ENCODE peak calls at places on chromosomes 11 and 22, in seven cellular contexts. Y is IMR-90, V is mesendoderm, I is H1, B is mesenchymal stem cell, Z is neuronal stem cell, T is trophoblast cell. E is an unnamed sample.

GRCh38 chr22:19292262-19293230 is 1.0 kb upstream of the CLTCL1 start:
- DNase-seq in T (peak; percentile 16), Z (no peak), B (no peak), V (no peak), Y (no peak), I (no peak), E (peak; percentile 31)

GRCh38 chr11:113073290-113073953 is 112.2 kb downstream of the NCAM1 start:
- DNase-seq in I (no peak), T (no peak), V (no peak), Y (no peak), Z (no peak), B (no peak), E (no peak)

GRCh38 chr11:69053546-69054396 is 5.0 kb downstream of the TPCN2 start:
- DNase-seq in Z (no peak), B (no peak), T (no peak), I (no peak), V (no peak), Y (no peak), E (no peak)

GRCh38 chr22:37167176-37167980 is 17.7 kb upstream of the IL2RB start:
- DNase-seq in Z (no peak), I (no peak), V (no peak), T (no peak), B (no peak), Y (no peak), E (no peak)

GRCh38 chr22:30196141-30196866 is 50.3 kb downstream of the LIF start:
- DNase-seq in I (peak; percentile 58), V (peak; percentile 99), Z (no peak), B (peak; percentile 99), T (peak; percentile 68), Y (peak; percentile 100), E (peak; percentile 87)

GRCh38 chr11:96187779-96188624 is 155.0 kb downstream of the MAML2 start:
- DNase-seq in Y (peak; percentile 85), B (peak; percentile 79), T (peak; percentile 82), V (no peak), I (no peak), Z (no peak), E (no peak)

GRCh38 chr11:82494988-82495432 is 238.7 kb downstream of the FAM181B start:
- DNase-seq in I (peak; percentile 51), Z (no peak), V (peak; percentile 64), Y (no peak), T (no peak), B (peak; percentile 0), E (peak; percentile 37)

GRCh38 chr22:27512283-27512761 is 289.2 kb downstream of the MN1 start:
- DNase-seq in B (peak; percentile 84), Z (no peak), Y (peak; percentile 97), T (peak; percentile 4), V (no peak), I (no peak), E (no peak)

GRCh38 chr11:62487698-62488551 is 58.7 kb downstream of the AHNAK start:
- DNase-seq in T (no peak), B (peak; percentile 37), I (no peak), Z (no peak), Y (no peak), V (no peak), E (no peak)

GRCh38 chr11:61495801-61496601 is 12.5 kb upstream of the LRRC10B start:
- DNase-seq in T (no peak), I (no peak), Y (peak; percentile 61), Z (no peak), V (no peak), B (no peak), E (no peak)

GRCh38 chr11:108983621-108984020 is 318.8 kb downstream of the DDX10 start:
- DNase-seq in Z (no peak), V (no peak), T (no peak), Y (no peak), I (no peak), B (no peak), E (no peak)

GRCh38 chr22:27116295-27116694 is 458.9 kb downstream of the MIAT start:
- DNase-seq in Z (no peak), Y (no peak), V (no peak), T (no peak), I (no peak), B (no peak), E (no peak)

GRCh38 chr11:65489706-65490310 is 9.0 kb upstream of the MALAT1 start:
- DNase-seq in I (no peak), V (peak; percentile 71), Y (no peak), T (peak; percentile 90), B (no peak), Z (no peak), E (peak; percentile 53)

GRCh38 chr11:116605543-116605942 is 167.2 kb downstream of the BUD13 start:
- DNase-seq in Y (peak; percentile 11), T (peak; percentile 51), V (peak; percentile 92), B (no peak), I (peak; percentile 96), Z (peak; percentile 82), E (peak; percentile 86)

GRCh38 chr22:26709617-26710390 is 52.4 kb downstream of the MIAT start:
- DNase-seq in V (no peak), Z (no peak), T (peak; percentile 62), B (peak; percentile 66), Y (peak; percentile 76), I (no peak), E (no peak)

GRCh38 chr11:133234883-133235282 is 297.4 kb downstream of the OPCML start:
- DNase-seq in Z (peak; percentile 21), Y (no peak), V (no peak), I (no peak), T (no peak), B (no peak), E (no peak)

GRCh38 chr22:25775501-25775900 is 33.5 kb downstream of the MYO18B start:
- DNase-seq in Z (peak; percentile 41), T (no peak), I (peak; percentile 82), V (peak; percentile 79), B (peak; percentile 71), Y (peak; percentile 21), E (peak; percentile 64)

GRCh38 chr11:12163181-12163841 is 52.9 kb downstream of the MICAL2 start:
- DNase-seq in Z (no peak), V (peak; percentile 63), Y (peak; percentile 82), T (peak; percentile 84), I (no peak), B (peak; percentile 96), E (no peak)

GRCh38 chr11:134357545-134357839 is 25.7 kb downstream of the GLB1L2 start:
- DNase-seq in B (no peak), Z (no peak), Y (no peak), V (no peak), T (no peak), I (no peak), E (no peak)

GRCh38 chr22:35037089-35037488 is 28.9 kb upstream of the ISX start:
- DNase-seq in T (no peak), V (peak; percentile 75), I (peak; percentile 64), B (no peak), Y (no peak), Z (peak; percentile 8), E (peak; percentile 54)

GRCh38 chr11:107017104-107017432 is 1.2 kb downstream of the GUCY1A2 start:
- DNase-seq in B (peak; percentile 29), I (no peak), Z (no peak), T (no peak), V (no peak), Y (no peak), E (no peak)
- H3K9ac ChIP-seq in B (peak overlapping the region; percentile 75), I (no peak overlapping the region), Z (no peak overlapping the region), T (no peak overlapping the region), V (peak overlapping the region; percentile 47), Y (no peak overlapping the region), E (no peak overlapping the region)

DNA sequence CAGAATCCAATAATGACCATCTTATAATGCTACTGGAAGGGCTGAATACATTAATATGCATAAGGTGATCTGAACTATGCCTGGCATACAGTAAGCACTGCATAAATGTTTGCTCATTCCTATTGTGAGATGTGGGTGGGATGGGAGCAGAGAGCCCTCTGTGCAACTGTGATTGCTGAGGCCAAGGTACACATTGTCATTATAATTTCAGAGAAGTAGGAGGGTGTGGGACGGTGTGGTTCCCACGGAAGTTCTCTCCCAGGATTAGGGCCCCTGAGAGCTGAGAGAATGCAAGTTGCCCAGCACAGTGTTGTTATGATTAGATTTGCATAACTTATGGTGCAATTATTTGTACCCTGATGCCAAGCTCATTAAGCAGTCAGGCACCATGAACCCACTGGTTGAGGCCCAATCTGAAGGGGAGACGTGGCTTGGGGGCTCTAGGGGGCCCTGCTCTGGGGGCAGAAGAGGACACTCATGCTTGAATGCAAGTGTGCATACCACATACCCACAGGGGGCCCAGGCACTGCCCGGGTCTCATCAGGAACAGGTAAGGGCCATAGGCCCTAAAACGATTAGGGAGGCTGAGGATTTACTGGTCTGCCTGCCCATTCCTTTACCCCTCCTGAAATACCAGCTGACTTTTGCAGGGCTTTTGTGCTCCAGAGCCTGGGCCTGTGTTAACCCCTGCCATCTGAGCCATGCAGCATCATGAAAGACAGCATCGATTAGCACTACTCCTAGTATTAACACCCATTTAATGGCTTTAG is 72.8 kb downstream of the THAP12 start:
- DNase-seq in Y (no peak), T (no peak), Z (no peak), B (no peak), I (no peak), V (no peak), E (no peak)
- H2AK5ac ChIP-seq in Y (no peak overlapping the region), T (no peak overlapping the region), Z (no peak overlapping the region), B (no peak overlapping the region), I (no peak overlapping the region), V (no peak overlapping the region), E (no peak overlapping the region)

GRCh38 chr11:42344204-42344792 is 884.8 kb upstream of the LRRC4C start:
- DNase-seq in I (no peak), V (no peak), Y (no peak), T (no peak), Z (no peak), B (no peak), E (no peak)

DNA sequence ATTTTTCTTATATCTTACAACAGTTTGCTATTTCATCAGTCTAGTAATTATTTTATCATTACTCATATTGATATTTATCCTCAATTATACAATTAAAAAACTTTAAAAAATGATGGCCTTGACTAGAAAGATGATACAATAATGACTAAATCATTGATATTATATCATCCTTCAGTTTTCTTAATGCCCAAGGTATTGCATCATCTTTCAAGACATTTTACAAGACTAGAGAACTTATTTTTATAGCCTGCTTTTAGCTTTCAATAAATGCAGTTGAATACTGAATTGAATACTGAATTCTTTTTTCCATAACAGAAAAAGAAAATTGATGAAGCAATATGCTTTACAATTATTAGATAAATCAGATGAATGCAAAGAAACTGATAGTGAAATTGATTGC is 886.5 kb upstream of the LRRC4C start:
- DNase-seq in V (no peak), I (no peak), Y (no peak), T (no peak), Z (no peak), B (no peak), E (no peak)
- H2BK5ac ChIP-seq in V (no peak overlapping the region), I (no peak overlapping the region), Y (no peak overlapping the region), T (no peak overlapping the region), Z (no peak overlapping the region), B (no peak overlapping the region), E (no peak overlapping the region)

GRCh38 chr11:27468209-27468608 is 4.4 kb downstream of the LGR4 start:
- DNase-seq in Y (peak; percentile 53), B (peak; percentile 82), V (no peak), I (no peak), T (peak; percentile 43), Z (no peak), E (no peak)

GRCh38 chr11:27464155-27464759 is 8.3 kb downstream of the LGR4 start:
- DNase-seq in V (peak; percentile 94), I (no peak), Y (peak; percentile 44), B (peak; percentile 63), Z (no peak), T (peak; percentile 72), E (no peak)

GRCh38 chr11:27467181-27467913 is 5.2 kb downstream of the LGR4 start:
- DNase-seq in T (no peak), Z (no peak), B (no peak), I (no peak), Y (no peak), V (no peak), E (no peak)

GRCh38 chr11:27465629-27466028 is 7.0 kb downstream of the LGR4 start:
- DNase-seq in Z (no peak), T (no peak), I (no peak), B (no peak), Y (no peak), V (no peak), E (no peak)

GRCh38 chr11:27466363-27466762 is 6.2 kb downstream of the LGR4 start:
- DNase-seq in V (no peak), Y (no peak), Z (no peak), T (no peak), B (no peak), I (no peak), E (no peak)
- H3K9ac ChIP-seq in V (no peak overlapping the region), Y (no peak overlapping the region), Z (no peak overlapping the region), T (no peak overlapping the region), B (peak overlapping the region; percentile 2), I (no peak overlapping the region), E (no peak overlapping the region)

E was measured in H9.